ENCODE peak calls at places on chromosomes 6 and 20, in four cellular contexts. D is GM12878, O is K562, Q is HepG2. R is an unnamed sample.

GRCh38 chr20:38985603-38986170 is 23.5 kb downstream of the DHX35 start:
- DNase-seq in D (peak; percentile 20), O (no peak), Q (peak; percentile 73), R (no peak)

GRCh38 chr6:109783245-109783990 is 92.3 kb downstream of the FIG4 start:
- DNase-seq in O (peak; percentile 23), D (no peak), Q (no peak), R (no peak)

GRCh38 chr6:10719386-10720228 is 3.3 kb upstream of the TMEM14C start:
- DNase-seq in O (peak; percentile 45), Q (peak; percentile 72), D (no peak), R (peak; percentile 44)

GRCh38 chr20:54231006-54231405 is 23.1 kb downstream of the PFDN4 start:
- DNase-seq in D (no peak), Q (no peak), O (no peak), R (no peak)

GRCh38 chr20:46111028-46111835 is 6.9 kb upstream of the CD40 start:
- DNase-seq in D (peak; percentile 75), Q (no peak), O (no peak), R (no peak)

GRCh38 chr6:27672113-27672799 is 199.4 kb upstream of the ZNF184 start:
- DNase-seq in Q (peak; percentile 91), D (no peak), O (peak; percentile 61), R (no peak)

GRCh38 chr20:63546686-63547483 is 664 bp downstream of the SRMS start:
- DNase-seq in Q (no peak), D (no peak), O (no peak), R (no peak)

GRCh38 chr20:21019831-21020655 is 86.1 kb downstream of the LINC00237 start:
- DNase-seq in Q (peak; percentile 82), O (no peak), D (no peak), R (peak; percentile 11)

GRCh38 chr6:75745404-75745803 is 3.6 kb upstream of the MYO6 start:
- DNase-seq in Q (no peak), D (no peak), O (no peak), R (no peak)

GRCh38 chr6:88077305-88077704 is 29.7 kb downstream of the SPACA1 start:
- DNase-seq in O (no peak), D (no peak), Q (no peak), R (no peak)

GRCh38 chr6:163538331-163538730 is 123.8 kb downstream of the QKI start:
- DNase-seq in O (no peak), Q (no peak), D (no peak), R (no peak)

GRCh38 chr6:20112206-20112605 is 100.1 kb downstream of the MBOAT1 start:
- DNase-seq in D (no peak), O (no peak), Q (no peak), R (no peak)

GRCh38 chr20:25063546-25063945 is 5.6 kb upstream of the ACSS1 start:
- DNase-seq in Q (no peak), D (no peak), O (no peak), R (no peak)

GRCh38 chr6:149948011-149948410 is 6.2 kb downstream of the ULBP2 start:
- DNase-seq in Q (no peak), O (no peak), D (no peak), R (no peak)

GRCh38 chr6:157770946-157771345 is 52.1 kb upstream of the SNX9 start:
- DNase-seq in D (no peak), Q (no peak), O (no peak), R (no peak)

GRCh38 chr20:63172726-63173125 is 43.2 kb downstream of the YTHDF1 start:
- DNase-seq in O (peak; percentile 79), D (no peak), Q (peak; percentile 52), R (no peak)

GRCh38 chr6:109393882-109394281 is 11.6 kb upstream of the CD164 start:
- DNase-seq in O (no peak), Q (no peak), D (no peak), R (no peak)

GRCh38 chr6:13846841-13847240 is 32.5 kb upstream of the MCUR1 start:
- DNase-seq in Q (peak; percentile 65), D (no peak), O (peak; percentile 91), R (peak; percentile 53)

GRCh38 chr6:11815231-11815630 is 36.6 kb upstream of the ADTRP start:
- DNase-seq in O (no peak), Q (no peak), D (no peak), R (no peak)

GRCh38 chr20:50837532-50838321 is 42.9 kb downstream of the BCAS4 start:
- DNase-seq in Q (no peak), O (peak; percentile 79), D (no peak), R (no peak)

GRCh38 chr6:51812231-51812630 is 275.2 kb downstream of the PKHD1 start:
- DNase-seq in O (no peak), D (no peak), Q (no peak), R (no peak)

GRCh38 chr6:51855310-51856082 is 231.9 kb downstream of the PKHD1 start:
- DNase-seq in D (peak; percentile 11), Q (peak; percentile 79), O (peak; percentile 64), R (peak; percentile 42)

GRCh38 chr20:48521121-48521520 is 306.7 kb downstream of the PREX1 start:
- DNase-seq in Q (no peak), D (no peak), O (no peak), R (no peak)

GRCh38 chr20:57051096-57051495 is 215.3 kb downstream of the BMP7 start:
- DNase-seq in O (no peak), D (no peak), Q (peak; percentile 76), R (no peak)

GRCh38 chr6:23454090-23454998 is 671.7 kb upstream of the NRSN1 start:
- DNase-seq in D (no peak), Q (no peak), O (no peak), R (no peak)

GRCh38 chr6:128005009-128005408 is 104.2 kb upstream of the THEMIS start:
- DNase-seq in D (no peak), Q (no peak), O (no peak), R (no peak)

GRCh38 chr20:35791823-35792222 is 20.0 kb downstream of the PHF20 start:
- DNase-seq in Q (no peak), O (no peak), D (no peak), R (no peak)

GRCh38 chr20:11394145-11394833 is 523.4 kb upstream of the BTBD3 start:
- DNase-seq in Q (no peak), O (no peak), D (no peak), R (no peak)

GRCh38 chr6:75673885-75674284 is 72.2 kb downstream of the SENP6 start:
- DNase-seq in D (no peak), Q (peak; percentile 15), O (no peak), R (no peak)

GRCh38 chr6:4664911-4665310 is 111.3 kb upstream of the CDYL start:
- DNase-seq in D (no peak), O (no peak), Q (no peak), R (no peak)

GRCh38 chr6:4668271-4669179 is 107.7 kb upstream of the CDYL start:
- DNase-seq in Q (no peak), O (no peak), D (no peak), R (no peak)

GRCh38 chr6:4665489-4666417 is 110.5 kb upstream of the CDYL start:
- DNase-seq in Q (no peak), O (no peak), D (no peak), R (no peak)

GRCh38 chr6:4666886-4667513 is 109.2 kb upstream of the CDYL start:
- DNase-seq in Q (no peak), O (no peak), D (no peak), R (no peak)

DNA sequence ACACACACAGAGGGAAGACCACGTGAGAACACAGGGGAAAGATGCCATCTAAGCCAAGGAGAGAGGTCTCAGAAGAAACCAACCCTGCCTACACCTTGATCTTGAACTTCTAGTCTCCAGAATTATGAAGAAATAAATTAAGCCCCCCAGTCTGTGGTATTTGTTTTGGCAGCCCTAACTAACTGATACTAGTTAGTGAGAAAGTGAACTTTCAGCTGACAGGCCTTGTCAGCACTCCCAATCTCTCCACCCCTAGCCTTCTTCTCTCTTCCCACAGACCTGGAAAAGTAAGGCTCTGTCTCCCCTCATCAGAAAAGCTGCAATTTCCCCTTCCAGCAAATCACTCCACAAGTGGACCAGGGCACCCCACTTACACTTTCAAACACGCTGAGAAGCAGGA is 108.6 kb upstream of the CDYL start:
- DNase-seq in Q (no peak), D (no peak), O (no peak), R (no peak)
- TF ChIP-seq GABPA in Q (no peak), D (no peak), O (no peak), R (no peak)

DNA sequence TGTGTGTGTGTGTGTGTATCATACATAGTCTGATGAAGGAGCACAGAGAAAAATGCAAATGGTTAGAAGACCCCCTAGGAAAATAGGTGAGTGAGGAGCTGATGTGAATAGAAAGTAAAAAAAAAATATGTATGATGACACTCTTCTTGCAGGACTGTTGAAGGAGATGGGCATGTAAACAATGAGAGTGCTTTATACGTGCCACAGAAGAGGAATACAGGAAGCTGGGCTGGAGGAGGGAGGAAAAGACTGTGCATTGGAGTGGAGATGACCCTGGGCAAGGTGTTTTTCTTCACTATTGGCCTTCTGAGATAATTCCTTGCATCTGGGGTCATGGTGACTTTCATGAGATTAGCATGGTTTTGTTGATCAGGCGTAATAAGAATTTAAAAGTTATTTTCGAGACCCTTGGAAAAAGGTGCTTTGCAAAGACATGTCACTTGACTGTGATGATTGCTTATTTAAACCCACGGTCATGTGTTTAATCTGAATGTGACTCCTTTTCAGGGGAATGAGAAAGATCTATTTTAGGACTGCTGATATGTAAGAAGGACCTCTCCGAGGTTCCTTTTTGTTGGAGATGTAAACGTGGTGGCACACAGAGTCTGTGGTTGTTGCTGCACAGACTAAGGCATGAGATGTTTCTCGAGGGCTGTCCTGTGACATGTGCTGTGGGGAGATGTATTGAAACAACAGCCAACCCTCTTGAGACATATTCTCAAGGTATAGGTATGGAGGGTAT is 7.6 kb upstream of the RNF144B start:
- DNase-seq in O (no peak), D (no peak), Q (no peak), R (no peak)
- TF ChIP-seq NFIC in O (no peak), D (no peak), Q (no peak), R (no peak)

DNA sequence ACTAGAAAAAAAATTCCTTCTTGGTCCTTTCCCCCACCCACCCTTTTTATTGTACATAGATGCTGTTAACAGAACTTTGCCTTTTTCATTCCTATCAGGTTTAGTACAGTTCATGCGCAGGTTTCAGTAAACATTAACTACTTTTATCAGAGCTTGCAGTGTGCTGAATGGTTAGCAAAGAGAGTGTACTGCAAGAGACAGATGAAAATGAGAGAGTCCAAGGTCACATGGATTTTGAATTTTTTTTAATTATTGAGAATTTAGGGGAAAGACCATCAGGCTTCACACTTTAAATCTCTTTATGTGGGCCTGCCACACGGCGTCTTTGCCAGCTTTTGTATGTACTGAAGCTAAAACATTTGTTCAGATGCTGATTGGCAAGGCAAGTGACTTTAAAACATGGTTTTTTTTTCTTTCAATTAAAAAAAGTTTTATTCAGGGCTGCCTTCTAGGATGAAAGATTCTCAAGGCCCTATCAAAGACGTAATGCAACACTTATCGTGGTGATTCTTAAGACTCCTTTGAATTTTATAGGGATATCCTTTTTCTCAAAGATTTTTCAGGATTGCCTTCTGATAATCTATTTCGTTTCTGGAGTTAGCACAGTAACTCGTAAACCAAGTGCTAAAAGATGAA is 32.2 kb downstream of the RREB1 start:
- DNase-seq in Q (peak; percentile 97), O (no peak), D (no peak), R (no peak)
- H3K4me3 ChIP-seq in Q (peak overlapping the region; percentile 70), O (peak overlapping the region; percentile 39), D (peak overlapping the region; percentile 81), R (no peak overlapping the region)

DNA sequence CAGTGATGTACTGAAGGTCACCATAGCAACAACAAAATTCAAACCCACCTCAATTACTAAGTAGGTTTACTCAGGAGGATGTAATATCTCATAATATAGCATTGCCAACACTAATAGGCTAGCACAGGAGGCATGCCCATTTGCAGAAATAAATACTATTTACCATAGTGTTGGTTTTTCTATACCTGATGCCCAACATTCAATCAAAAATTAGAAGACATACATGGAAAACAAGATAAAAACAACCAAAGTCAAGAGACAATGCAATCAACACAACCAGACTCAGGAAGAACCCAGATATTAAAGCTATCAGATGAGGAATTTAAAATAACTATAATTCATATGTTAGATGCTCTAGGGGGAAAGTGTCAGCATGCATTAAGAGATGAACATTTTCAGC is 14.3 kb upstream of the TXNDC5 start:
- DNase-seq in O (no peak), Q (no peak), D (no peak), R (no peak)
- TF ChIP-seq GABPA in O (no peak), Q (no peak), D (no peak), R (no peak)

GRCh38 chr6:168874637-168875036 is 379.0 kb downstream of the THBS2 start:
- DNase-seq in O (no peak), D (no peak), Q (no peak), R (no peak)
- TF ChIP-seq NFIC in O (no peak), D (no peak), Q (no peak), R (no peak)

R was measured in SK-N-SH.